ENCODE peak calls at places on chromosome 12, in seven cellular contexts. F is left ventricle myocardium inferior, L is GM10248, K is uterus, O is mucosa of descending colon, A is lower lobe of right lung, T is progenitor cell of endocrine pancreas. V is an unnamed sample.

GRCh38 chr12:102946042-102946441 is 11.4 kb upstream of the ASCL1 start:
- DNase-seq in F (no peak), L (no peak), K (no peak), O (no peak), A (no peak), T (no peak), V (no peak)

GRCh38 chr12:121227294-121227693 is 17.4 kb downstream of the P2RX4 start:
- DNase-seq in F (no peak), L (peak; percentile 76), K (no peak), O (peak; percentile 84), A (peak; percentile 82), T (peak; percentile 53), V (peak; percentile 80)

GRCh38 chr12:17060260-17060659 is 454.3 kb upstream of the LMO3 start:
- DNase-seq in F (no peak), L (no peak), K (no peak), O (no peak), A (no peak), T (no peak), V (no peak)

GRCh38 chr12:57452937-57453509 is 2.1 kb upstream of the INHBE start:
- DNase-seq in F (peak; percentile 80), L (peak; percentile 66), K (peak; percentile 72), O (peak; percentile 89), A (peak; percentile 83), T (peak; percentile 70), V (peak; percentile 69)

GRCh38 chr12:91377456-91377855 is 194.8 kb upstream of the DCN start:
- DNase-seq in F (no peak), L (no peak), K (no peak), O (no peak), A (no peak), T (no peak), V (no peak)

GRCh38 chr12:58414398-58414871 is 473.1 kb downstream of the ATP23 start:
- DNase-seq in F (no peak), L (no peak), K (no peak), O (no peak), A (no peak), T (no peak), V (no peak)

GRCh38 chr12:39835517-39836489 is 216.2 kb upstream of the ABCD2 start:
- DNase-seq in F (no peak), L (no peak), K (no peak), O (no peak), A (no peak), T (no peak), V (no peak)

GRCh38 chr12:131389051-131390013 is 321.6 kb upstream of the SFSWAP start:
- DNase-seq in F (no peak), L (no peak), K (no peak), O (no peak), A (peak; percentile 27), T (no peak), V (no peak)

GRCh38 chr12:58064681-58065080 is 123.3 kb downstream of the ATP23 start:
- DNase-seq in F (no peak), L (no peak), K (no peak), O (no peak), A (no peak), T (no peak), V (no peak)

GRCh38 chr12:84807249-84807648 is 105.3 kb downstream of the SLC6A15 start:
- DNase-seq in F (no peak), L (no peak), K (no peak), O (no peak), A (no peak), T (no peak), V (no peak)

GRCh38 chr12:80044694-80045046 is 54.7 kb upstream of the OTOGL start:
- DNase-seq in F (no peak), L (no peak), K (no peak), O (no peak), A (no peak), T (no peak), V (no peak)

GRCh38 chr12:12024958-12025682 is 45.6 kb upstream of the BCL2L14 start:
- DNase-seq in F (no peak), L (peak; percentile 55), K (no peak), O (peak; percentile 68), A (no peak), T (no peak), V (peak; percentile 50)

GRCh38 chr12:93571854-93572711 is at the start of gene SOCS2:
- DNase-seq in F (peak; percentile 38), L (peak; percentile 42), K (peak; percentile 65), O (peak; percentile 56), A (peak; percentile 55), T (peak; percentile 36), V (peak; percentile 61)

GRCh38 chr12:125314051-125314882 is 249.0 kb downstream of the AACS start:
- DNase-seq in F (no peak), L (no peak), K (no peak), O (no peak), A (no peak), T (no peak), V (no peak)

GRCh38 chr12:96143827-96144226 is 50.3 kb upstream of the ELK3 start:
- DNase-seq in F (no peak), L (no peak), K (no peak), O (no peak), A (no peak), T (no peak), V (no peak)

GRCh38 chr12:52867636-52868035 is 18.8 kb upstream of the KRT78 start:
- DNase-seq in F (peak; percentile 73), L (no peak), K (peak; percentile 43), O (peak; percentile 85), A (peak; percentile 86), T (no peak), V (no peak)

GRCh38 chr12:51369581-51369980 is 21.6 kb downstream of the GALNT6 start:
- DNase-seq in F (no peak), L (no peak), K (no peak), O (no peak), A (no peak), T (no peak), V (no peak)

GRCh38 chr12:22437031-22437806 is 102.7 kb upstream of the ST8SIA1 start:
- DNase-seq in F (no peak), L (no peak), K (no peak), O (no peak), A (no peak), T (no peak), V (no peak)

GRCh38 chr12:108583971-108584370 is 13.9 kb downstream of the TMEM119 start:
- DNase-seq in F (no peak), L (no peak), K (no peak), O (no peak), A (no peak), T (no peak), V (peak; percentile 18)

GRCh38 chr12:50764861-50765324 is 992 bp downstream of the ATF1 start:
- DNase-seq in F (no peak), L (peak; percentile 29), K (peak; percentile 26), O (peak; percentile 52), A (no peak), T (peak; percentile 12), V (no peak)

GRCh38 chr12:23803547-23803946 is 145.9 kb downstream of the SOX5 start:
- DNase-seq in F (no peak), L (no peak), K (no peak), O (no peak), A (no peak), T (no peak), V (no peak)

GRCh38 chr12:65121049-65121955 is at the start of gene WIF1:
- DNase-seq in F (no peak), L (peak; percentile 38), K (no peak), O (peak; percentile 14), A (peak; percentile 84), T (peak; percentile 14), V (peak; percentile 66)
- TF ChIP-seq CTCF in F (peak; percentile 26), L (peak; percentile 45), K (no peak), O (no peak), A (peak; percentile 51), T (peak; percentile 52), V (peak; percentile 38)

GRCh38 chr12:106123110-106123509 is 15.6 kb downstream of the NUAK1 start:
- DNase-seq in F (no peak), L (no peak), K (no peak), O (no peak), A (no peak), T (no peak), V (no peak)

GRCh38 chr12:106119301-106119700 is 19.5 kb downstream of the NUAK1 start:
- DNase-seq in F (no peak), L (no peak), K (no peak), O (no peak), A (no peak), T (no peak), V (no peak)

GRCh38 chr12:106122004-106122403 is 16.8 kb downstream of the NUAK1 start:
- DNase-seq in F (no peak), L (no peak), K (no peak), O (no peak), A (no peak), T (no peak), V (no peak)

GRCh38 chr12:106118278-106118820 is 20.4 kb downstream of the NUAK1 start:
- DNase-seq in F (no peak), L (no peak), K (no peak), O (no peak), A (no peak), T (no peak), V (no peak)

DNA sequence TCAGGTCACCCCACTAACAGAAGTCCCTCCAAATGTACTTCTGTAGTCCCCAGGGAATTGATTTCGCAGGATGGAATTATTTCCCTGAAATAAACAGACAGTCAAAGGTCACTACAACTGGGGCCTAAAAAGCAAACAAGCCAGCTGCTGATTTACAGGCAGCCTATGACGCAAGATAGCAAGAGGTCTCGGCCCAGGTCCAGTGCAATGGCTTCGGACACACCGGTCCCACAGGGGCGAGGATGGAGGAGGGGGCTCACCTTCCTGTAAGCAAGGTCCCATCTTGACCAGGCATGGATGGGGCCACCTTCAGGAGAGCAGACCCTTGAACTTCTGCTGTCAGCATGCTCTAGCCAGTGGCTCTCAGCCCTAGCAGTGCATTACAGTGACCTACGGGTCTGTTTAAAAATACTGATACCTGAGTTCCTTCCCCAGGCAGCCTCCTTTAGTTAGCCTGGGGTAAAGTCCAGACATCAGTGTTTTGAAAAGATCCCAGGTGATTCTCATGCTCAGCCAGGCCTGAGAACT is 18.1 kb downstream of the NUAK1 start:
- DNase-seq in F (peak; percentile 58), L (no peak), K (peak; percentile 60), O (no peak), A (no peak), T (no peak), V (no peak)
- TF ChIP-seq CTCF in F (no peak), L (no peak), K (no peak), O (no peak), A (no peak), T (no peak), V (no peak)

DNA sequence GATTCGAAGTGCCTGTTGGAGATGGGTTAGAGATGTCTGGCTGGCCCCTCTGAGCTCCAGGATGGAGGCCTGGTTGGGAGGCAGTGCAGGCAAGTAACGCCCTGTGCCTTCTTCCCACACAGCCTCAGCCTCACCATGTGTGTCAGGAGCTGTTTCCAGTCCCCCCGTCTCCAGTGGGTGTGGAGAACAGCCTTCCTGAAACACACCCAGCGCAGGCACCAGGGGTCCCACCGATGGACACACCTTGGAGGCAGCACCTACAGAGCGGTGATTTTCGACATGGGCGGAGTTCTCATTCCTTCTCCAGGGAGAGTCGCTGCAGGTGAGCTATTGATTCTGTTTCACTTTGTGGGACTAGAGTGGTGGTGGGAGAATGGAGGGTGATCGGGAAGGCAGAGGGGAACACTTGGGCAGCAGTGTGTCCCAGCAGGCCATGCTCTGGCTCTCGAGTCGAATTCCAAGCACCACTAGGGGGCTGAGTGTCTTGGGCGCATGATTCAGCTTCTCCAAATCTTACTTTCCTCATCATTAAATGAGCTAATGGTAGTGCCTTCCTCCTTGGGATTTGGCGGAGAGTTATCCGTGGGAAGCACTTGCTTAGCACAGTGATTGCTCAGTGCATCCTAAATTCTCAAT is 6.8 kb downstream of the ACAD10 start:
- DNase-seq in F (no peak), L (no peak), K (no peak), O (no peak), A (no peak), T (no peak), V (peak; percentile 21)
- TF ChIP-seq CTCF in F (no peak), L (peak; percentile 22), K (no peak), O (no peak), A (no peak), T (no peak), V (no peak)

GRCh38 chr12:19574606-19575005 is 135.3 kb downstream of the AEBP2 start:
- DNase-seq in F (no peak), L (no peak), K (no peak), O (no peak), A (no peak), T (no peak), V (no peak)
- TF ChIP-seq CTCF in F (no peak), L (peak; percentile 4), K (no peak), O (no peak), A (no peak), T (no peak), V (no peak)